ENCODE peak calls at places on chromosomes 1 and 21, in ten cellular contexts. E, H, X, P, U, D, F, J, M and K are unnamed samples.

GRCh38 chr1:31607360-31607759 is 10.1 kb upstream of the HCRTR1 start:
- DNase-seq in E (peak), J (no peak), M (no peak), F (no peak), P (no peak), U (no peak), H (no peak), X (no peak), D (peak), K (no peak)

GRCh38 chr1:65791396-65791795 is 1.3 kb upstream of the PDE4B start:
- DNase-seq in F (no peak), H (no peak), M (no peak), J (no peak), E (no peak), P (no peak), D (no peak), X (no peak), U (no peak), K (peak)

GRCh38 chr21:39676054-39676771 is 63.5 kb downstream of the B3GALT5 start:
- DNase-seq in X (no peak), D (peak), U (no peak), F (no peak), M (no peak), E (no peak), H (no peak), J (no peak), P (no peak), K (no peak)

GRCh38 chr1:195097316-195097715 is 1510.9 kb downstream of the KCNT2 start:
- DNase-seq in E (no peak), P (no peak), M (no peak), H (no peak), D (peak), X (peak), U (no peak), J (no peak), F (no peak), K (no peak)

GRCh38 chr1:236460103-236460502 is 63.7 kb upstream of the LGALS8 start:
- DNase-seq in E (no peak), F (no peak), H (no peak), U (no peak), P (no peak), X (no peak), D (no peak), J (no peak), M (no peak), K (no peak)

GRCh38 chr1:244437108-244437507 is 14.6 kb downstream of the ADSS2 start:
- DNase-seq in U (no peak), E (no peak), H (no peak), J (no peak), F (no peak), X (no peak), D (no peak), M (no peak), P (no peak), K (peak)

GRCh38 chr21:20998456-20998789 is 214 bp downstream of the NCAM2 start:
- DNase-seq in F (no peak), D (no peak), X (no peak), P (no peak), M (no peak), J (no peak), E (no peak), H (no peak), U (no peak), K (no peak)

GRCh38 chr1:202007279-202007678 is 3.1 kb upstream of the ELF3 start:
- DNase-seq in M (no peak), D (no peak), X (no peak), E (no peak), H (no peak), P (no peak), U (no peak), F (no peak), J (no peak), K (no peak)

GRCh38 chr1:167121375-167122120 is 27.7 kb downstream of the STYXL2 start:
- DNase-seq in J (peak), E (no peak), M (no peak), P (peak), F (no peak), X (peak), U (no peak), D (peak), H (no peak), K (peak)

GRCh38 chr1:169809370-169810095 is 14.8 kb upstream of the METTL18 start:
- DNase-seq in M (no peak), P (no peak), U (peak), J (no peak), E (no peak), F (no peak), X (peak), D (no peak), H (no peak), K (peak)

GRCh38 chr1:61742620-61743431 is 546 bp downstream of the PATJ start:
- DNase-seq in H (no peak), U (peak), M (no peak), P (no peak), F (no peak), J (peak), E (no peak), D (peak), X (peak), K (peak)

GRCh38 chr1:13774121-13774520 is 74.1 kb downstream of the PRDM2 start:
- DNase-seq in P (no peak), M (no peak), D (no peak), U (no peak), F (no peak), H (no peak), E (no peak), X (no peak), J (no peak), K (no peak)

GRCh38 chr1:32988665-32989064 is 24.1 kb upstream of the RNF19B start:
- DNase-seq in X (peak), F (no peak), H (no peak), E (no peak), U (no peak), J (no peak), P (no peak), M (no peak), D (no peak), K (no peak)

GRCh38 chr1:219329606-219330005 is 155.9 kb downstream of the LYPLAL1 start:
- DNase-seq in J (no peak), E (no peak), X (peak), D (no peak), U (no peak), H (no peak), P (no peak), F (no peak), M (no peak), K (no peak)

GRCh38 chr1:24828887-24829192 is 83.6 kb downstream of the CLIC4 start:
- DNase-seq in E (no peak), F (no peak), J (no peak), H (no peak), D (no peak), X (no peak), P (no peak), M (no peak), U (no peak), K (no peak)

GRCh38 chr1:899636-900317 is 23.9 kb upstream of the SAMD11 start:
- DNase-seq in D (no peak), J (no peak), E (peak), M (no peak), U (no peak), F (no peak), X (no peak), H (no peak), P (no peak), K (no peak)

GRCh38 chr1:3672231-3672970 is 20.1 kb downstream of the TP73 start:
- DNase-seq in E (no peak), P (no peak), X (no peak), H (no peak), M (no peak), D (no peak), F (no peak), U (no peak), J (peak), K (no peak)

GRCh38 chr1:85438353-85438752 is 26.6 kb downstream of the DDAH1 start:
- DNase-seq in P (no peak), M (no peak), U (no peak), X (no peak), J (no peak), H (no peak), F (no peak), E (no peak), D (no peak), K (no peak)

GRCh38 chr1:160954158-160955104 is at the start of gene ITLN2:
- DNase-seq in F (no peak), D (peak), U (no peak), M (peak), P (peak), X (peak), H (no peak), E (peak), J (peak), K (peak)

GRCh38 chr1:44714944-44715571 is 15.9 kb downstream of the RNU5D-1 start:
- DNase-seq in U (no peak), H (no peak), M (peak), P (peak), J (peak), E (peak), D (peak), X (peak), F (no peak), K (peak)

GRCh38 chr1:230084408-230085177 is 17.6 kb downstream of the GALNT2 start:
- DNase-seq in D (peak), F (peak), H (no peak), P (peak), U (peak), E (no peak), J (no peak), M (no peak), X (peak), K (peak)

GRCh38 chr1:208850441-208850840 is 606.3 kb upstream of the PLXNA2 start:
- DNase-seq in U (no peak), M (no peak), F (no peak), X (no peak), E (no peak), J (no peak), H (no peak), D (no peak), P (no peak), K (no peak)

GRCh38 chr1:89260575-89261275 is 11.9 kb downstream of the GBP5 start:
- DNase-seq in X (peak), D (no peak), F (no peak), U (peak), J (no peak), M (no peak), E (no peak), P (no peak), H (no peak), K (peak)

GRCh38 chr1:32926562-32926961 is 25.4 kb upstream of the TMEM54 start:
- DNase-seq in P (no peak), X (no peak), J (no peak), H (no peak), M (no peak), E (no peak), U (no peak), D (no peak), F (no peak), K (no peak)

GRCh38 chr1:30034105-30034626 is 689.2 kb downstream of the MATN1 start:
- DNase-seq in P (no peak), M (no peak), D (peak), X (no peak), E (no peak), J (no peak), H (no peak), U (no peak), F (no peak), K (no peak)

GRCh38 chr1:40344597-40344996 is 27.5 kb upstream of the COL9A2 start:
- DNase-seq in F (no peak), H (no peak), U (peak), J (no peak), P (no peak), X (peak), M (no peak), D (no peak), E (peak), K (peak)

GRCh38 chr21:25589905-25590304 is 17.4 kb downstream of the MRPL39 start:
- DNase-seq in X (no peak), H (no peak), U (no peak), F (no peak), M (no peak), J (no peak), E (no peak), P (no peak), D (no peak), K (no peak)

GRCh38 chr1:33433509-33434362 is 2.8 kb upstream of the PHC2 start:
- DNase-seq in F (no peak), P (no peak), X (peak), U (peak), M (no peak), D (peak), J (no peak), H (no peak), E (no peak), K (peak)

GRCh38 chr1:111739984-111740765 is 980 bp upstream of the INKA2 start:
- DNase-seq in E (peak), H (no peak), X (peak), J (peak), D (peak), F (no peak), P (no peak), U (no peak), M (no peak), K (peak)

GRCh38 chr1:89425056-89425455 is 61.2 kb downstream of the GBP6 start:
- DNase-seq in F (no peak), X (no peak), M (no peak), P (no peak), E (no peak), H (no peak), D (no peak), J (no peak), U (no peak), K (no peak)

GRCh38 chr1:52635321-52636089 is 2.5 kb downstream of the SHISAL2A start:
- DNase-seq in H (no peak), E (no peak), D (no peak), M (no peak), F (no peak), J (no peak), X (no peak), P (no peak), U (no peak), K (no peak)

GRCh38 chr1:204255966-204256365 is 42.2 kb upstream of the GOLT1A start:
- DNase-seq in X (peak), H (no peak), P (no peak), D (peak), F (no peak), E (no peak), M (no peak), U (no peak), J (no peak), K (peak)

GRCh38 chr1:117048431-117049133 is 11.5 kb upstream of the TTF2 start:
- DNase-seq in E (no peak), F (no peak), P (no peak), D (no peak), J (no peak), X (no peak), M (no peak), U (no peak), H (no peak), K (no peak)

GRCh38 chr1:226547754-226548191 is 791 bp upstream of the STUM start:
- DNase-seq in P (peak), E (peak), D (peak), X (peak), M (peak), J (peak), U (peak), H (peak), F (peak), K (peak)

GRCh38 chr21:42073140-42074099 is 2.3 kb downstream of the UMODL1 start:
- DNase-seq in P (no peak), J (no peak), E (no peak), U (no peak), D (no peak), F (no peak), X (no peak), H (no peak), M (no peak), K (no peak)

GRCh38 chr21:31729622-31730343 is 2.1 kb downstream of the SCAF4 start:
- DNase-seq in M (no peak), E (no peak), H (no peak), J (no peak), X (no peak), F (no peak), D (no peak), P (no peak), U (no peak), K (no peak)

GRCh38 chr1:70140343-70140742 is 65.0 kb downstream of the LRRC40 start:
- DNase-seq in P (no peak), E (no peak), X (no peak), H (no peak), F (no peak), D (no peak), U (peak), J (no peak), M (no peak), K (peak)

GRCh38 chr1:17117451-17118265 is 1.6 kb downstream of the PADI2 start:
- DNase-seq in H (no peak), F (no peak), P (no peak), M (no peak), J (no peak), D (no peak), E (no peak), X (no peak), U (no peak), K (no peak)